ENCODE peak calls at places on chromosome 18, in six cellular contexts. One of them, this sample, is unnamed.

GRCh38 chr18:48719988-48720654 is 181.3 kb downstream of the CTIF start:
- DNase-seq in stimulated activated CD4-positive, alpha-beta T cell treated with anti-CD3 and anti-CD28 coated beads, Interleukin-2, amount 100 ng/mL, for 4 hours: no peak
- DNase-seq in omental fat pad: no peak
- DNase-seq in T-helper 2 cell: no peak
- DNase-seq in endothelial cell of umbilical vein: peak; percentile 12
- DNase-seq in B cell: no peak
- DNase-seq in this sample: peak; percentile 11

GRCh38 chr18:44602380-44602779 is 78.3 kb upstream of the SETBP1 start:
- DNase-seq in stimulated activated CD4-positive, alpha-beta T cell treated with anti-CD3 and anti-CD28 coated beads, Interleukin-2, amount 100 ng/mL, for 4 hours: no peak
- DNase-seq in omental fat pad: no peak
- DNase-seq in T-helper 2 cell: no peak
- DNase-seq in endothelial cell of umbilical vein: no peak
- DNase-seq in B cell: no peak
- DNase-seq in this sample: no peak

GRCh38 chr18:4106407-4107033 is 348.6 kb downstream of the DLGAP1 start:
- DNase-seq in stimulated activated CD4-positive, alpha-beta T cell treated with anti-CD3 and anti-CD28 coated beads, Interleukin-2, amount 100 ng/mL, for 4 hours: peak; percentile 26
- DNase-seq in omental fat pad: peak; percentile 81
- DNase-seq in T-helper 2 cell: peak; percentile 63
- DNase-seq in endothelial cell of umbilical vein: peak; percentile 58
- DNase-seq in B cell: peak; percentile 25
- DNase-seq in this sample: peak; percentile 87

GRCh38 chr18:59388180-59388579 is 29.1 kb upstream of the LMAN1 start:
- DNase-seq in stimulated activated CD4-positive, alpha-beta T cell treated with anti-CD3 and anti-CD28 coated beads, Interleukin-2, amount 100 ng/mL, for 4 hours: no peak
- DNase-seq in omental fat pad: no peak
- DNase-seq in T-helper 2 cell: no peak
- DNase-seq in endothelial cell of umbilical vein: no peak
- DNase-seq in B cell: no peak
- DNase-seq in this sample: no peak

GRCh38 chr18:22868831-22869230 is 64.3 kb upstream of the RBBP8 start:
- DNase-seq in stimulated activated CD4-positive, alpha-beta T cell treated with anti-CD3 and anti-CD28 coated beads, Interleukin-2, amount 100 ng/mL, for 4 hours: no peak
- DNase-seq in omental fat pad: no peak
- DNase-seq in T-helper 2 cell: no peak
- DNase-seq in endothelial cell of umbilical vein: no peak
- DNase-seq in B cell: no peak
- DNase-seq in this sample: no peak

GRCh38 chr18:8801263-8801901 is 96.0 kb downstream of the MTCL1 start:
- DNase-seq in stimulated activated CD4-positive, alpha-beta T cell treated with anti-CD3 and anti-CD28 coated beads, Interleukin-2, amount 100 ng/mL, for 4 hours: no peak
- DNase-seq in omental fat pad: no peak
- DNase-seq in T-helper 2 cell: no peak
- DNase-seq in endothelial cell of umbilical vein: no peak
- DNase-seq in B cell: no peak
- DNase-seq in this sample: no peak

GRCh38 chr18:32595735-32596134 is 125.1 kb upstream of the GAREM1 start:
- DNase-seq in stimulated activated CD4-positive, alpha-beta T cell treated with anti-CD3 and anti-CD28 coated beads, Interleukin-2, amount 100 ng/mL, for 4 hours: no peak
- DNase-seq in omental fat pad: no peak
- DNase-seq in T-helper 2 cell: no peak
- DNase-seq in endothelial cell of umbilical vein: no peak
- DNase-seq in B cell: no peak
- DNase-seq in this sample: no peak

GRCh38 chr18:58520964-58521363 is 107.9 kb downstream of the ALPK2 start:
- DNase-seq in stimulated activated CD4-positive, alpha-beta T cell treated with anti-CD3 and anti-CD28 coated beads, Interleukin-2, amount 100 ng/mL, for 4 hours: no peak
- DNase-seq in omental fat pad: no peak
- DNase-seq in T-helper 2 cell: no peak
- DNase-seq in endothelial cell of umbilical vein: no peak
- DNase-seq in B cell: no peak
- DNase-seq in this sample: no peak

GRCh38 chr18:34702814-34703213 is 7.3 kb upstream of the DTNA start:
- DNase-seq in stimulated activated CD4-positive, alpha-beta T cell treated with anti-CD3 and anti-CD28 coated beads, Interleukin-2, amount 100 ng/mL, for 4 hours: no peak
- DNase-seq in omental fat pad: no peak
- DNase-seq in T-helper 2 cell: no peak
- DNase-seq in endothelial cell of umbilical vein: no peak
- DNase-seq in B cell: no peak
- DNase-seq in this sample: no peak

GRCh38 chr18:45920367-45920766 is 46.8 kb downstream of the EPG5 start:
- DNase-seq in stimulated activated CD4-positive, alpha-beta T cell treated with anti-CD3 and anti-CD28 coated beads, Interleukin-2, amount 100 ng/mL, for 4 hours: no peak
- DNase-seq in omental fat pad: peak; percentile 44
- DNase-seq in T-helper 2 cell: no peak
- DNase-seq in endothelial cell of umbilical vein: peak; percentile 72
- DNase-seq in B cell: peak; percentile 7
- DNase-seq in this sample: peak; percentile 84

GRCh38 chr18:66694857-66695256 is 91.0 kb upstream of the CDH19 start:
- DNase-seq in stimulated activated CD4-positive, alpha-beta T cell treated with anti-CD3 and anti-CD28 coated beads, Interleukin-2, amount 100 ng/mL, for 4 hours: no peak
- DNase-seq in omental fat pad: no peak
- DNase-seq in T-helper 2 cell: no peak
- DNase-seq in endothelial cell of umbilical vein: no peak
- DNase-seq in B cell: no peak
- DNase-seq in this sample: no peak

GRCh38 chr18:22044474-22045220 is 124.7 kb upstream of the GATA6 start:
- DNase-seq in stimulated activated CD4-positive, alpha-beta T cell treated with anti-CD3 and anti-CD28 coated beads, Interleukin-2, amount 100 ng/mL, for 4 hours: no peak
- DNase-seq in omental fat pad: no peak
- DNase-seq in T-helper 2 cell: no peak
- DNase-seq in endothelial cell of umbilical vein: no peak
- DNase-seq in B cell: no peak
- DNase-seq in this sample: no peak

GRCh38 chr18:77078671-77079070 is 53.9 kb downstream of the MBP start:
- DNase-seq in stimulated activated CD4-positive, alpha-beta T cell treated with anti-CD3 and anti-CD28 coated beads, Interleukin-2, amount 100 ng/mL, for 4 hours: no peak
- DNase-seq in omental fat pad: no peak
- DNase-seq in T-helper 2 cell: no peak
- DNase-seq in endothelial cell of umbilical vein: no peak
- DNase-seq in B cell: no peak
- DNase-seq in this sample: no peak

GRCh38 chr18:21450503-21450902 is 150.0 kb downstream of the ESCO1 start:
- DNase-seq in stimulated activated CD4-positive, alpha-beta T cell treated with anti-CD3 and anti-CD28 coated beads, Interleukin-2, amount 100 ng/mL, for 4 hours: no peak
- DNase-seq in omental fat pad: no peak
- DNase-seq in T-helper 2 cell: no peak
- DNase-seq in endothelial cell of umbilical vein: no peak
- DNase-seq in B cell: no peak
- DNase-seq in this sample: no peak

GRCh38 chr18:49052891-49053644 is 102.3 kb upstream of the SMAD7 start:
- DNase-seq in stimulated activated CD4-positive, alpha-beta T cell treated with anti-CD3 and anti-CD28 coated beads, Interleukin-2, amount 100 ng/mL, for 4 hours: no peak
- DNase-seq in omental fat pad: no peak
- DNase-seq in T-helper 2 cell: peak; percentile 78
- DNase-seq in endothelial cell of umbilical vein: no peak
- DNase-seq in B cell: peak; percentile 53
- DNase-seq in this sample: peak; percentile 57

GRCh38 chr18:79022603-79023002 is 43.0 kb downstream of the SALL3 start:
- DNase-seq in stimulated activated CD4-positive, alpha-beta T cell treated with anti-CD3 and anti-CD28 coated beads, Interleukin-2, amount 100 ng/mL, for 4 hours: no peak
- DNase-seq in omental fat pad: no peak
- DNase-seq in T-helper 2 cell: no peak
- DNase-seq in endothelial cell of umbilical vein: no peak
- DNase-seq in B cell: no peak
- DNase-seq in this sample: no peak

GRCh38 chr18:24811963-24812681 is 351.7 kb downstream of the HRH4 start:
- DNase-seq in stimulated activated CD4-positive, alpha-beta T cell treated with anti-CD3 and anti-CD28 coated beads, Interleukin-2, amount 100 ng/mL, for 4 hours: no peak
- DNase-seq in omental fat pad: no peak
- DNase-seq in T-helper 2 cell: no peak
- DNase-seq in endothelial cell of umbilical vein: no peak
- DNase-seq in B cell: no peak
- DNase-seq in this sample: no peak

This sample was measured in A673.